ENCODE peak calls at places on chromosome 15, in nine cellular contexts. B, O, K, D, L, S, Q, R and Z are unnamed samples.

GRCh38 chr15:96505014-96505413 is 174.5 kb downstream of the NR2F2 start:
- DNase-seq in Q (no peak), K (no peak), B (no peak), L (no peak), S (no peak), O (no peak), R (no peak), D (no peak), Z (no peak)

GRCh38 chr15:31236184-31237041 is 90.2 kb upstream of the KLF13 start:
- DNase-seq in K (peak), R (peak), S (no peak), L (peak), O (no peak), D (peak), Q (no peak), B (peak), Z (no peak)

GRCh38 chr15:84702961-84703482 is 12.9 kb downstream of the SEC11A start:
- DNase-seq in B (peak), O (no peak), L (no peak), K (peak), S (no peak), R (peak), D (no peak), Q (no peak), Z (no peak)

GRCh38 chr15:22973286-22973685 is 6.9 kb downstream of the CYFIP1 start:
- DNase-seq in K (no peak), Q (no peak), L (no peak), O (no peak), S (no peak), B (no peak), D (peak), R (no peak), Z (no peak)

GRCh38 chr15:46091860-46092450 is 457.1 kb downstream of the SQOR start:
- DNase-seq in D (peak), O (no peak), B (peak), Q (peak), K (no peak), R (no peak), L (no peak), S (no peak), Z (no peak)

GRCh38 chr15:90519688-90520087 is 10.0 kb upstream of the CRTC3 start:
- DNase-seq in K (no peak), Q (no peak), B (peak), L (no peak), D (no peak), O (no peak), R (no peak), S (no peak), Z (no peak)

GRCh38 chr15:66253643-66254363 is at the start of gene MEGF11:
- DNase-seq in D (no peak), K (no peak), Q (peak), R (peak), L (no peak), S (no peak), B (peak), O (no peak), Z (no peak)

GRCh38 chr15:31031471-31032064 is 40.1 kb upstream of the MTMR10 start:
- DNase-seq in O (no peak), B (peak), R (no peak), Q (no peak), L (peak), K (no peak), S (no peak), D (peak), Z (no peak)

GRCh38 chr15:29040367-29040745 is 154.6 kb downstream of the APBA2 start:
- DNase-seq in L (no peak), O (no peak), D (no peak), R (no peak), S (no peak), B (peak), K (no peak), Q (no peak), Z (no peak)

GRCh38 chr15:90306560-90306959 is 41.1 kb downstream of the NGRN start:
- DNase-seq in K (no peak), D (peak), S (no peak), L (peak), R (no peak), B (no peak), Q (no peak), O (no peak), Z (no peak)

GRCh38 chr15:80275946-80276345 is 23.9 kb upstream of the CTXND1 start:
- DNase-seq in L (no peak), B (peak), O (no peak), R (no peak), D (no peak), K (no peak), S (no peak), Q (no peak), Z (no peak)

GRCh38 chr15:41020311-41020710 is 67.0 kb downstream of the CHAC1 start:
- DNase-seq in Q (no peak), L (no peak), R (no peak), B (no peak), O (no peak), D (no peak), K (no peak), S (no peak), Z (no peak)

GRCh38 chr15:75104804-75105557 is 81.6 kb downstream of the PPCDC start:
- DNase-seq in D (peak), O (peak), S (no peak), K (no peak), L (peak), R (peak), B (peak), Q (no peak), Z (no peak)

GRCh38 chr15:59327942-59328341 is 44.7 kb downstream of the MYO1E start:
- DNase-seq in Q (no peak), O (no peak), S (peak), B (no peak), R (no peak), K (no peak), D (peak), L (peak), Z (no peak)

GRCh38 chr15:26235864-26236263 is 372.7 kb upstream of the ATP10A start:
- DNase-seq in D (no peak), K (no peak), B (no peak), S (no peak), O (no peak), Q (peak), L (no peak), R (no peak), Z (no peak)

GRCh38 chr15:74614744-74615312 is 808 bp upstream of the CLK3 start:
- DNase-seq in B (peak), O (peak), S (peak), D (peak), R (peak), Q (peak), L (peak), K (peak), Z (no peak)

GRCh38 chr15:67089218-67090193 is 24.1 kb downstream of the SMAD3 start:
- DNase-seq in B (no peak), R (no peak), L (no peak), D (no peak), S (no peak), O (no peak), Q (no peak), K (no peak), Z (no peak)

GRCh38 chr15:67707520-67708283 is 117.6 kb upstream of the SKOR1 start:
- DNase-seq in Q (peak), S (no peak), D (no peak), K (no peak), R (no peak), O (no peak), B (no peak), L (no peak), Z (no peak)

GRCh38 chr15:63070681-63071129 is 28.2 kb downstream of the TPM1 start:
- DNase-seq in D (peak), Q (no peak), O (no peak), B (no peak), K (no peak), L (no peak), R (no peak), S (no peak), Z (no peak)

GRCh38 chr15:58014040-58014439 is 51.5 kb downstream of the ALDH1A2 start:
- DNase-seq in S (no peak), Q (no peak), O (no peak), B (no peak), L (no peak), K (no peak), R (no peak), D (no peak), Z (no peak)

GRCh38 chr15:99073008-99073714 is 31.7 kb upstream of the SYNM start:
- DNase-seq in B (no peak), S (no peak), K (peak), O (no peak), D (peak), L (no peak), Q (no peak), R (no peak), Z (no peak)

GRCh38 chr15:61989698-61990097 is 70.5 kb downstream of the VPS13C start:
- DNase-seq in B (no peak), D (no peak), Q (no peak), L (no peak), R (no peak), S (no peak), O (no peak), K (no peak), Z (no peak)

GRCh38 chr15:63340353-63340752 is 41.3 kb downstream of the CA12 start:
- DNase-seq in K (no peak), L (no peak), O (no peak), Q (no peak), R (no peak), S (no peak), D (no peak), B (no peak), Z (no peak)

GRCh38 chr15:63047792-63048114 is 5.2 kb downstream of the TPM1 start:
- DNase-seq in D (no peak), Q (no peak), O (no peak), B (no peak), R (no peak), S (no peak), L (no peak), K (no peak), Z (no peak)

GRCh38 chr15:79078763-79079395 is 11.7 kb downstream of the RASGRF1 start:
- DNase-seq in B (no peak), Q (no peak), D (peak), O (no peak), L (no peak), K (no peak), R (no peak), S (no peak), Z (no peak)

GRCh38 chr15:96330450-96331140 is at the start of gene NR2F2:
- DNase-seq in O (peak), S (peak), R (peak), L (peak), Q (peak), D (peak), B (peak), K (peak), Z (no peak)

GRCh38 chr15:61655881-61656280 is 404.4 kb downstream of the VPS13C start:
- DNase-seq in S (no peak), O (no peak), K (no peak), L (no peak), Q (no peak), R (no peak), D (no peak), B (peak), Z (no peak)

GRCh38 chr15:84929795-84930371 is 45.4 kb downstream of the SLC28A1 start:
- DNase-seq in O (peak), B (peak), S (no peak), K (no peak), R (no peak), D (no peak), Q (no peak), L (no peak), Z (no peak)

GRCh38 chr15:31081568-31082250 is 19.8 kb downstream of the TRPM1 start:
- DNase-seq in Q (no peak), S (no peak), K (no peak), O (no peak), B (no peak), L (no peak), R (no peak), D (peak), Z (no peak)

GRCh38 chr15:73931441-73931840 is 5.2 kb downstream of the LOXL1 start:
- DNase-seq in B (no peak), Q (no peak), S (no peak), K (peak), O (no peak), R (no peak), L (no peak), D (no peak), Z (no peak)

GRCh38 chr15:98776607-98777281 is 128.4 kb downstream of the IGF1R start:
- DNase-seq in D (peak), R (no peak), S (no peak), O (no peak), K (no peak), B (peak), L (peak), Q (no peak), Z (no peak)

GRCh38 chr15:60426870-60427528 is 29.2 kb upstream of the ANXA2 start:
- DNase-seq in D (no peak), B (peak), Q (no peak), K (no peak), L (no peak), S (no peak), O (no peak), R (no peak), Z (no peak)

GRCh38 chr15:78206326-78207109 is 27.8 kb downstream of the ACSBG1 start:
- DNase-seq in D (no peak), K (no peak), O (no peak), L (no peak), R (no peak), Q (no peak), B (no peak), S (no peak), Z (no peak)

GRCh38 chr15:82647835-82648256 is 683 bp upstream of the CPEB1 start:
- DNase-seq in Q (peak), S (no peak), D (peak), B (no peak), O (no peak), L (peak), K (no peak), R (no peak), Z (peak)

GRCh38 chr15:94582368-94582767 is 351.0 kb downstream of the MCTP2 start:
- DNase-seq in Q (peak), B (no peak), O (no peak), L (peak), S (no peak), K (no peak), R (peak), D (peak), Z (no peak)

GRCh38 chr15:55774113-55774970 is 31.4 kb upstream of the PRTG start:
- DNase-seq in R (no peak), L (peak), K (no peak), D (peak), Q (peak), S (peak), B (peak), O (no peak), Z (peak)

GRCh38 chr15:58474741-58475323 is 43.0 kb downstream of the LIPC start:
- DNase-seq in K (no peak), D (peak), Q (no peak), O (no peak), B (no peak), S (no peak), R (no peak), L (no peak), Z (no peak)

DNA sequence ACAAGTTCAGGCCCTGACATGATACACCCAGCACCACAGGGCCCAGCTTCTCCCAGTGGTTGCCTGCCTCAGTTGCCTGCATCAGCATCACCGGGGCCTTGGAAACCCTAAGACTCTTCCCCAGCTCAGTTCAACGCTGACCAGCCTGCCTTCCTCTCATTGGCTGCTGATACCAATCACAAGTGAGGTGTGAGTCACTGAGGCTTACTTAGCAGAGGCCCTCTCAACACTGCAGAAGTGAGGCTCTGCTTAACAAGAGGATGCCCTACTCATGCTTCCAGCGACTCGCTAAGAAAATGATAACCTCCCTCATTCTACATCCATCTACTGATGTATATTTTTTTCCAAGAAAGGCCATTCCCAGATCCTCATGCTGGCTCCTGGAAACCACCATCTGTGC is 151.9 kb downstream of the ADAMTS17 start:
- DNase-seq in L (no peak), K (no peak), Q (no peak), D (no peak), B (no peak), O (no peak), S (no peak), R (no peak), Z (no peak)
- TF ChIP-seq CTCF in L (no peak), K (no peak), Q (no peak), D (no peak), B (no peak), O (no peak), S (no peak), R (no peak), Z (no peak)

GRCh38 chr15:89068325-89068784 is 19.9 kb upstream of the ABHD2 start:
- DNase-seq in D (peak), R (peak), B (peak), O (peak), K (no peak), S (peak), Q (no peak), L (peak), Z (no peak)
- TF ChIP-seq CTCF in D (no peak), R (no peak), B (no peak), O (no peak), K (no peak), S (no peak), Q (no peak), L (no peak), Z (no peak)

GRCh38 chr15:49620174-49620573 is 444 bp downstream of the FAM227B start:
- DNase-seq in L (no peak), R (no peak), K (no peak), D (peak), B (peak), S (no peak), Q (no peak), O (peak), Z (no peak)

GRCh38 chr15:49619226-49619625 is 1.4 kb downstream of the FAM227B start:
- DNase-seq in L (no peak), R (no peak), B (no peak), S (no peak), Q (no peak), D (no peak), O (no peak), K (no peak), Z (no peak)

GRCh38 chr15:49621327-49622210 is 721 bp downstream of the DTWD1 start:
- DNase-seq in B (peak), Q (no peak), O (peak), R (no peak), D (peak), L (no peak), K (no peak), S (no peak), Z (no peak)

GRCh38 chr15:49622561-49622960 is 1.7 kb downstream of the DTWD1 start:
- DNase-seq in K (no peak), B (no peak), O (no peak), D (no peak), L (no peak), S (no peak), R (no peak), Q (no peak), Z (no peak)

DNA sequence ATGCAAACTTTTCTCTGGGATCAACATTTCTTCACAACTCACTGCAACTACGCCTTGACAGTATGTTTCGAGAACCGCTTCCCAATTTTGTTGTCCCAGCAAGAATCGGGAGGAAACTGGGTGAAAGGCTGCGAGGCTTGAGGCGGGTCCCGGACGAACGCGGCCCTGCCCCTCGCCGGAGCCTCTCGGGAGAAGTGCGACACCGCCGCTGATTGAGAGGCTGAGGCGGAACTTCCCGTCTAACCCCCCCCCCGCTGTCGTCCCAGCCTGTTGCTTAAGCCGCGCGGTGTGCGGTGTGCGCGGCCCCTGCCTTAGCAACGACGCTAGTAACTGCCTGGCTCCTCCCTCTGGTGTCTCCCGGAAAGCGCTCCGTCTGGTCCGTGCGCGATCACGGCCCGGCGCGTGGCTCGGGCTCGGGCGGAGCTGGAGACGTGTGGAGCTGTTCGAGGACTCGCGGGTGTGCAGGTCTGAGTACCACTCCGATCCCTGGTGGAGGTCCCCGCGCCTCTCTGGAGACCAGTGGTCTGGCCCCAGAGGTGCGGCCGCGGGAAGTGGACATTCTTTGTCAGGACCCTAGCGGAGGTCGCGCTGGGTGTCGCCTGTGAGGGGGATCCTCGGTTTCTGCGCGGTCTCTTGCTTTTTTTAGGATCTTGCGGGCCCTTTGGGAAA is at the start of the genes DTWD1 and FAM227B:
- DNase-seq in B (peak), L (peak), D (peak), R (peak), Q (peak), K (peak), S (peak), O (peak), Z (peak)
- TF ChIP-seq CTCF in B (no peak), L (no peak), D (no peak), R (peak), Q (peak), K (no peak), S (no peak), O (no peak), Z (no peak)

DNA sequence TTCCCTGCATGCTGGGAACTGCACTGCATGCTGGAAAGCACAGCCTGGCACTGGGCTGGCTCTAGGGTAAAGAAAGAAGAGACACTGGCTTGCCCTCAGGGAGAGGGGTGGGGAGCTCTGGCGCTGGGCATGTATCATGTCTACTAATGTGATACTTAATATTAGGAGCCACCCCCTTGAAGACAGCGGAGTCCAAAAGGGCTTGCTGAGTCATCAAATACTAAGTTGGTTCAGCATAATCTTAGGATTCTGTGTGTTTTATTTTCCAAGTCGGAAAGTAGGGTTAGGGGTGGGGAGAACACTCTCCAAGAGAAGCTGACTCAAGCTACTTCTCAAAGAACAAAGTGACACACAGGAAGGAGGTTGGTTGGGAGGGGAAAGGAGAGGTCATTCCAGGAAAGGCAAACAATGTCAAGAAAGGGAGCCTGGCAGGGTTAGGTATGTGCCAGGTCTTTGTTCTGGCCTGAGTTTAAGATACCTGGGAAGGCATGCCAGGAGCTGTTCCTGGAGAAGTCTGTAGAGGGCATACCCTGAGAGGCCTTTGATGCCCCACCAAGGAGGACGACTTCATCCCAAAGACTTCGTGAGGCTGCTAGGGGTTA is 237.8 kb upstream of the NR2E3 start:
- DNase-seq in L (no peak), Q (peak), B (peak), R (no peak), S (no peak), O (no peak), K (no peak), D (no peak), Z (no peak)
- TF ChIP-seq CTCF in L (no peak), Q (peak), B (peak), R (no peak), S (no peak), O (no peak), K (no peak), D (no peak), Z (no peak)

DNA sequence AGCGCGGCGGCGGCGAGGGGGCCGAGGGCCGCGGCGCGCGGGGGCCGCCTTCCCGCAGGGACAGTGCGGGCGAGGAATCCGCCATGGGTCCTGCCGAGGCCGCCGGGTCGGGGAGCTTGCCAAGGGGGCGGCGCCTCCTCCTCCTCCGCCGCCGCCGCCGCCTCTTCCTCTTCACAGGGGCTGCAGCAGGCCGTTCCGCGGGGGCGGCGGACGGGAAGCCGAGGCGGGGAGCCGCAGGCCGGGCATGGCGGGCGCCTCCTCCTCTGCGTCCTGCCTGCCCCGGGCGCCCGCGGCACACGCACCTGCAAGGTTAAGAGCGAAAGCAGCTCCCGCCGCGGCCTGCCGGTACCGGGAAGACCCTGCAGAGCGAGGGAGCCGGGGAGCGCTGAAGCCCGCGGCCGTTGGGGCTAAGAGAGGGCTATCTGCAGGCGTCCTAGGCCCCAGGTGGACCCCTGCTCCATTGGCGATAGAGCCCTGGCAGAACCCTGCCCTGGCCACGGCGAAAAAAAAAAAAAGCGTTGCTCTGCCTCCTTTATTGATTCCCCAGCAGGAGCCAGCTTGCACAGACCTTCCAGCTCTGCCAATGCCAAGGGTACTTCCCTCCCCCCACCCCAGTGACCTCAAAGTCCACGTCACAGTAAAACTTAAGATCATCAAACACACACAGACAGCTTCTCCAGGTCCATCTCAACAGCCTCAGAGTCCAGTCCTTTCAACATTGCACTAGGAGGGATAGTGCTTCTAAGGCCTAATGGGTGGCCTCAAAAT is at the start of gene LYSMD2:
- DNase-seq in K (peak), R (peak), Q (peak), L (peak), O (no peak), B (peak), D (peak), S (peak), Z (peak)
- TF ChIP-seq CTCF in K (no peak), R (no peak), Q (no peak), L (no peak), O (no peak), B (no peak), D (no peak), S (no peak), Z (no peak)